ENCODE peak calls at places on chromosomes 13 and 19, in four cellular contexts. B is activated CD4-positive, alpha-beta T cell treated with anti-CD3 and anti-CD28 coated beads, Interleukin-2, amount 50 U/mL, for 24 hours; S is NCI-H526 treated with DMSO at 0.1 percent for 48 hours; C is PC-3. Q is an unnamed sample.

GRCh38 chr19:53809518-53810186 is 14.5 kb downstream of the NLRP12 start:
- DNase-seq in S (peak; percentile 24), C (peak; percentile 17), B (no peak), Q (no peak)

GRCh38 chr13:108897955-108898354 is 268.5 kb downstream of the MYO16 start:
- DNase-seq in S (no peak), C (peak; percentile 43), B (no peak), Q (no peak)

GRCh38 chr13:78958019-78958418 is 299.1 kb upstream of the OBI1 start:
- DNase-seq in S (no peak), C (no peak), B (no peak), Q (no peak)

GRCh38 chr19:39254539-39255345 is 6.1 kb upstream of the IFNL4 start:
- DNase-seq in C (no peak), B (no peak), S (no peak), Q (no peak)

GRCh38 chr13:47478985-47479384 is 522.1 kb downstream of the SUCLA2 start:
- DNase-seq in B (no peak), S (no peak), C (peak; percentile 67), Q (no peak)

GRCh38 chr19:4217429-4218264 is 11.7 kb upstream of the EBI3 start:
- DNase-seq in C (no peak), B (no peak), S (no peak), Q (no peak)

GRCh38 chr13:72970956-72971355 is 87.8 kb upstream of the KLF5 start:
- DNase-seq in B (no peak), S (no peak), C (peak; percentile 28), Q (no peak)

GRCh38 chr13:112819816-112820215 is 130.0 kb downstream of the ATP11A start:
- DNase-seq in C (no peak), S (no peak), B (no peak), Q (no peak)

GRCh38 chr13:113831061-113831460 is 32.8 kb downstream of the GAS6 start:
- DNase-seq in C (no peak), S (no peak), B (no peak), Q (no peak)

GRCh38 chr19:4057913-4058695 is 8.6 kb downstream of the ZBTB7A start:
- DNase-seq in C (peak; percentile 77), S (no peak), B (no peak), Q (peak; percentile 99)

GRCh38 chr19:50003810-50004419 is 21.3 kb downstream of the VRK3 start:
- DNase-seq in B (no peak), C (peak; percentile 98), S (no peak), Q (no peak)

GRCh38 chr19:48836089-48837017 is at the start of gene HSD17B14:
- DNase-seq in S (no peak), B (no peak), C (peak; percentile 41), Q (no peak)

GRCh38 chr13:88068975-88069374 is 397.8 kb downstream of the SLITRK5 start:
- DNase-seq in S (no peak), C (peak; percentile 6), B (no peak), Q (no peak)

GRCh38 chr19:31674503-31675186 is 325.4 kb upstream of the TSHZ3 start:
- DNase-seq in C (no peak), S (no peak), B (no peak), Q (no peak)

GRCh38 chr19:20858218-20858617 is 64.8 kb upstream of the ZNF85 start:
- DNase-seq in C (no peak), B (no peak), S (no peak), Q (no peak)

GRCh38 chr19:41863209-41863931 is 3.3 kb downstream of the RPS19 start:
- DNase-seq in S (no peak), C (no peak), B (no peak), Q (no peak)

GRCh38 chr19:19120308-19121156 is 17.7 kb downstream of the TMEM161A start:
- DNase-seq in S (no peak), B (no peak), C (no peak), Q (no peak)

GRCh38 chr19:11995174-11995573 is 30.3 kb downstream of the ZNF763 start:
- DNase-seq in C (no peak), S (no peak), B (no peak), Q (no peak)

GRCh38 chr13:111577429-111577828 is 257.0 kb downstream of the TEX29 start:
- DNase-seq in C (no peak), S (no peak), B (no peak), Q (no peak)

GRCh38 chr13:65656740-65657329 is 1573.3 kb downstream of the PCDH9 start:
- DNase-seq in B (no peak), S (no peak), C (peak; percentile 37), Q (no peak)

GRCh38 chr13:28819748-28820098 is 416 bp upstream of the MTUS2 start:
- DNase-seq in B (no peak), S (peak; percentile 63), C (peak; percentile 23), Q (peak; percentile 71)

GRCh38 chr19:28595722-28596121 is 617.2 kb downstream of the UQCRFS1 start:
- DNase-seq in B (no peak), C (no peak), S (no peak), Q (no peak)

GRCh38 chr13:79485014-79485441 is 4.1 kb downstream of the NDFIP2 start:
- DNase-seq in B (no peak), S (no peak), C (peak; percentile 77), Q (peak; percentile 12)

GRCh38 chr19:50264483-50265186 is 61.2 kb downstream of the MYH14 start:
- DNase-seq in C (no peak), B (no peak), S (no peak), Q (no peak)

GRCh38 chr13:76687467-76687866 is 198.7 kb downstream of the KCTD12 start:
- DNase-seq in C (no peak), B (no peak), S (no peak), Q (no peak)

GRCh38 chr13:30905932-30906383 is at the start of gene MEDAG:
- DNase-seq in S (no peak), B (no peak), C (no peak), Q (no peak)

GRCh38 chr13:51912091-51912490 is 50.3 kb downstream of the CCDC70 start:
- DNase-seq in C (peak; percentile 52), B (no peak), S (peak; percentile 57), Q (no peak)

Q was measured in HuH-7.5.